ENCODE peak calls at places on chromosome 17, in four cellular contexts. R, M, W and H are unnamed samples.

GRCh38 chr17:6254036-6254435 is 180.9 kb downstream of the AIPL1 start:
- DNase-seq in R (no peak), M (no peak), W (peak), H (no peak)

GRCh38 chr17:61489719-61490490 is 37.7 kb downstream of the TBX4 start:
- DNase-seq in R (no peak), M (no peak), W (no peak), H (no peak)

GRCh38 chr17:79728169-79728907 is 2.4 kb upstream of the ENPP7 start:
- DNase-seq in R (peak), M (peak), W (peak), H (peak)

GRCh38 chr17:9240659-9241370 is 219.5 kb downstream of the NTN1 start:
- DNase-seq in R (no peak), M (no peak), W (no peak), H (no peak)

GRCh38 chr17:978110-979093 is 1.2 kb downstream of the NXN start:
- DNase-seq in R (no peak), M (no peak), W (no peak), H (no peak)

GRCh38 chr17:17528696-17529652 is 32.8 kb upstream of the RASD1 start:
- DNase-seq in R (no peak), M (no peak), W (no peak), H (no peak)

GRCh38 chr17:60305141-60305540 is 86.8 kb downstream of the USP32 start:
- DNase-seq in R (peak), M (peak), W (no peak), H (peak)

GRCh38 chr17:4340914-4341615 is 25.4 kb downstream of the UBE2G1 start:
- DNase-seq in R (no peak), M (no peak), W (no peak), H (no peak)

GRCh38 chr17:58091024-58091567 is 7.9 kb downstream of the DYNLL2 start:
- DNase-seq in R (no peak), M (no peak), W (no peak), H (no peak)

GRCh38 chr17:75313941-75314550 is 24.8 kb upstream of the SLC25A19 start:
- DNase-seq in R (no peak), M (peak), W (no peak), H (no peak)

GRCh38 chr17:74466111-74466784 is at the start of gene CD300A:
- DNase-seq in R (no peak), M (no peak), W (no peak), H (no peak)

GRCh38 chr17:218711-219110 is 37.3 kb upstream of the DOC2B start:
- DNase-seq in R (no peak), M (no peak), W (no peak), H (no peak)

GRCh38 chr17:10668771-10669170 is 11.7 kb upstream of the MYH3 start:
- DNase-seq in R (no peak), M (no peak), W (peak), H (no peak)

GRCh38 chr17:57490446-57490845 is 234.1 kb downstream of the MSI2 start:
- DNase-seq in R (no peak), M (no peak), W (no peak), H (no peak)

GRCh38 chr17:22310717-22311686 is 618.7 kb downstream of the KCNJ18 start:
- DNase-seq in R (no peak), M (no peak), W (no peak), H (no peak)

GRCh38 chr17:64728041-64728695 is 66.1 kb upstream of the SMURF2 start:
- DNase-seq in R (no peak), M (no peak), W (no peak), H (no peak)

GRCh38 chr17:70609566-70609965 is 440.2 kb downstream of the KCNJ2 start:
- DNase-seq in R (no peak), M (no peak), W (no peak), H (no peak)

GRCh38 chr17:42720996-42721583 is 23.8 kb downstream of the EZH1 start:
- DNase-seq in R (no peak), M (peak), W (peak), H (no peak)

GRCh38 chr17:7673239-7673638 is 14.1 kb downstream of the TP53 start:
- DNase-seq in R (peak), M (no peak), W (no peak), H (no peak)

GRCh38 chr17:39114744-39115534 is 36.5 kb downstream of the PLXDC1 start:
- DNase-seq in R (no peak), M (no peak), W (no peak), H (no peak)

GRCh38 chr17:56020369-56020768 is 132.9 kb upstream of the ANKFN1 start:
- DNase-seq in R (no peak), M (no peak), W (no peak), H (peak)
- TF ChIP-seq CTCF in R (no peak), M (no peak), W (no peak), H (no peak)

GRCh38 chr17:28917029-28917428 is 14.2 kb upstream of the DHRS13 start:
- DNase-seq in R (no peak), M (no peak), W (no peak), H (no peak)

GRCh38 chr17:28916302-28916934 is 13.5 kb upstream of the DHRS13 start:
- DNase-seq in R (no peak), M (peak), W (no peak), H (no peak)

GRCh38 chr17:28917465-28917864 is 14.6 kb upstream of the DHRS13 start:
- DNase-seq in R (no peak), M (no peak), W (no peak), H (no peak)

GRCh38 chr17:28918295-28918694 is 15.4 kb upstream of the DHRS13 start:
- DNase-seq in R (no peak), M (no peak), W (no peak), H (no peak)

DNA sequence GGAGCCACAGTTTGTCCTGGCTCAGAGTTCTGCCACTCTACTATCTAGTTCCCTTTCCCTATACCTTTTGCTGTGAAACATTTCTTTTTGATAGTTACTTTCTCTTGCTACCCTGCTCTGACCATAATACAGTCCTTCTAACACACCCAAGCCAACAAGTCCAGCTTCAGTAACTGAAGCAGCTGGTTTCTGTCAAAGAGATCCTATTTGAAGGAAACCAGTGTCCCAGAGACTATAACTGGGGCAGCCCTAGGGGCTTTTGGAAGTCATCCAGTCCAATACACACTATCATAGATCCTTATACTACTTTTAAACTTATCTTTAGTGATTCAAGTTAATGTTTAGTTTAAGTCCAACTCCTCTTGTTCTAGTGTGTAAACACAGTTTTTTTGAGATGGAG is 17.3 kb upstream of the DHRS13 start:
- DNase-seq in R (no peak), M (no peak), W (no peak), H (no peak)
- TF ChIP-seq CTCF in R (no peak), M (no peak), W (no peak), H (no peak)

DNA sequence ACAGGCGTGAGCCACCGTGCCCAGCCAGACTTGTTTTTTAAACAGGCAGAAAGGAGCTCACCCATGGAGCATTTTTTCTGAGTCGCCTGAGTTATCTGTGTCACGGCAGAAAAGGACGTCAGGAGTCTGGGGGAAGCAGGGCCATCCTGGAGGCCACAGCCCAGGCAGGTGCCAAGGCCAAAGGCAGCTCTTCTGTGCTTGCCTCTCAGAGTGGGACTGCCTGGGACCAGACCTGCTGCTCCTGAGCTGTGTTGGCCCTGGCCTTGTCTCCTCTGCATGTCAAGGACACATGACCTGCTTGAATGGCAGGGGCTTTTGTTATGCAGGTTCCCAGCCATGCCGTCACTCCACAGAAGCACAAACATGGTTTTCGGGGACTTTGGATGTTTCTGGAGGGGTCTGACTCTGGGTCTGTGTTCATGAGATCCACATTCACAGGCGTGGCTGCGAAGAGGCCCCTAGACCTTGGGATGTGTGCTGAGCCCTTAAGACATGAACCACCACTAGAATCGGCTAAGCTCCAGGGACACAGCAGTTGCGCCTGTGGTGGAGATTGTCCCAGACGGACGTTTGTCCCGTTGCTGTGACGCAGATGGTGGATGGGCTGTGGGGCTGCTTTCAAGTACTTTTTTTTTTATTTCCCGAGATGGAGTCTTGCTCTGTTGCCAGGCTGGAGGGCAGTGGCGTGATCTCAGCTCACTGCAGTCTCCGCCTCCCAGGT is 33.8 kb downstream of the FOXK2 start:
- DNase-seq in R (no peak), M (no peak), W (no peak), H (no peak)
- TF ChIP-seq CTCF in R (no peak), M (no peak), W (no peak), H (no peak)

DNA sequence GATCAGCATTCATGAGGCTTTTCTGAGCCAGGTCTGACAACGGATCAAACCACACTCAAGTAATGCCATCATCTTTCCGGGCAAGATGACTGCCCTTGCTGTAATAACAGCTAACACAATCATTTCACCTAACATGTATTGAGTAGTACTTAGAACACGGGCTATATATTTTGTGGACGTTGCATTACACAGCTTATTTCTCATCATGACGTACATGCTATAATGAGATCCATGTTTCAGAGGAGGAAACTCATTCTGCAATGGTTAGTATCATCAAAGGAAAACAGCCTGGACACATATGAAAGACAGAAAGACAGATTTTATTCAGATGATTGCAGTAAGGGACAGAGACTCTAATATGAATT is 446.7 kb downstream of the HS3ST3B1 start:
- DNase-seq in R (no peak), M (no peak), W (no peak), H (no peak)
- TF ChIP-seq CTCF in R (no peak), M (no peak), W (no peak), H (no peak)